ENCODE peak calls at places on chromosome 3, in six cellular contexts. T, H, L, C, P and O are unnamed samples.

GRCh38 chr3:106065831-106066230 is 197.0 kb upstream of the CBLB start:
- DNase-seq in T (no peak), H (no peak), L (no peak), C (no peak), P (no peak), O (no peak)

GRCh38 chr3:71317749-71318458 is 265.6 kb downstream of the FOXP1 start:
- DNase-seq in T (no peak), H (no peak), L (no peak), C (no peak), P (no peak), O (no peak)

GRCh38 chr3:110314512-110315114 is 757.0 kb upstream of the NECTIN3 start:
- DNase-seq in T (peak; percentile 63), H (peak; percentile 64), L (no peak), C (no peak), P (peak; percentile 60), O (peak; percentile 24)

GRCh38 chr3:123409443-123410148 is 39.3 kb downstream of the ADCY5 start:
- DNase-seq in T (no peak), H (no peak), L (peak; percentile 81), C (no peak), P (no peak), O (no peak)

GRCh38 chr3:189941125-189941524 is 179.6 kb downstream of the P3H2 start:
- DNase-seq in T (no peak), H (no peak), L (no peak), C (no peak), P (no peak), O (no peak)

GRCh38 chr3:25040739-25041138 is 387.3 kb upstream of the RARB start:
- DNase-seq in T (peak; percentile 75), H (no peak), L (no peak), C (no peak), P (peak; percentile 4), O (no peak)

GRCh38 chr3:108461641-108462040 is 48.8 kb downstream of the MYH15 start:
- DNase-seq in T (no peak), H (peak; percentile 3), L (no peak), C (no peak), P (no peak), O (no peak)

GRCh38 chr3:86029590-86029989 is 961.4 kb downstream of the VGLL3 start:
- DNase-seq in T (no peak), H (no peak), L (no peak), C (no peak), P (peak; percentile 32), O (no peak)

GRCh38 chr3:4320453-4320852 is 17.3 kb downstream of the SETMAR start:
- DNase-seq in T (no peak), H (no peak), L (no peak), C (no peak), P (no peak), O (no peak)

GRCh38 chr3:30667250-30667585 is 60.8 kb downstream of the TGFBR2 start:
- DNase-seq in T (no peak), H (no peak), L (no peak), C (no peak), P (no peak), O (no peak)

GRCh38 chr3:48716508-48716981 is 476 bp downstream of the IP6K2 start:
- DNase-seq in T (no peak), H (peak; percentile 58), L (peak; percentile 47), C (no peak), P (no peak), O (no peak)

GRCh38 chr3:58059349-58060321 is 51.4 kb downstream of the FLNB start:
- DNase-seq in T (peak; percentile 90), H (no peak), L (peak; percentile 82), C (no peak), P (no peak), O (no peak)

GRCh38 chr3:115804722-115805121 is 181.4 kb downstream of the GAP43 start:
- DNase-seq in T (peak; percentile 38), H (no peak), L (no peak), C (no peak), P (peak; percentile 98), O (no peak)

GRCh38 chr3:177944228-177944661 is 592.0 kb upstream of the KCNMB2 start:
- DNase-seq in T (no peak), H (no peak), L (no peak), C (no peak), P (no peak), O (no peak)

GRCh38 chr3:134988666-134989065 is 193.6 kb downstream of the EPHB1 start:
- DNase-seq in T (no peak), H (no peak), L (no peak), C (no peak), P (no peak), O (no peak)

GRCh38 chr3:175312766-175313165 is 453.6 kb downstream of the NAALADL2 start:
- DNase-seq in T (no peak), H (no peak), L (no peak), C (no peak), P (peak; percentile 10), O (no peak)

GRCh38 chr3:111864821-111865656 is 6.0 kb downstream of the PHLDB2 start:
- DNase-seq in T (peak; percentile 94), H (no peak), L (no peak), C (no peak), P (peak; percentile 38), O (peak; percentile 89)

GRCh38 chr3:52072020-52072419 is 15.6 kb upstream of the DUSP7 start:
- DNase-seq in T (no peak), H (no peak), L (no peak), C (no peak), P (no peak), O (no peak)

GRCh38 chr3:71784914-71785593 is at the start of gene PROK2:
- DNase-seq in T (no peak), H (peak; percentile 3), L (no peak), C (no peak), P (no peak), O (no peak)

GRCh38 chr3:76372497-76372896 is 587.1 kb upstream of the ZNF717 start:
- DNase-seq in T (peak; percentile 38), H (no peak), L (no peak), C (no peak), P (no peak), O (no peak)

GRCh38 chr3:197692641-197693040 is 44.1 kb downstream of the RUBCN start:
- DNase-seq in T (no peak), H (no peak), L (no peak), C (no peak), P (peak; percentile 57), O (no peak)

GRCh38 chr3:180633722-180634121 is 31.8 kb downstream of the TTC14 start:
- DNase-seq in T (no peak), H (peak; percentile 13), L (no peak), C (no peak), P (no peak), O (no peak)

GRCh38 chr3:126340943-126341754 is 16.1 kb downstream of the KLF15 start:
- DNase-seq in T (no peak), H (no peak), L (peak; percentile 92), C (no peak), P (no peak), O (no peak)

GRCh38 chr3:4533489-4534443 is 40.6 kb downstream of the ITPR1 start:
- DNase-seq in T (no peak), H (no peak), L (peak; percentile 70), C (no peak), P (no peak), O (no peak)

GRCh38 chr3:123098411-123099330 is 31.8 kb downstream of the PDIA5 start:
- DNase-seq in T (no peak), H (no peak), L (no peak), C (no peak), P (peak; percentile 21), O (no peak)

GRCh38 chr3:135368316-135368715 is 573.3 kb downstream of the EPHB1 start:
- DNase-seq in T (no peak), H (no peak), L (no peak), C (no peak), P (no peak), O (no peak)

GRCh38 chr3:63470745-63471144 is 181.7 kb upstream of the SNTN start:
- DNase-seq in T (no peak), H (peak; percentile 30), L (no peak), C (no peak), P (no peak), O (no peak)

GRCh38 chr3:109806929-109807328 is 469.6 kb upstream of the DPPA4 start:
- DNase-seq in T (peak; percentile 58), H (peak; percentile 22), L (no peak), C (no peak), P (peak; percentile 79), O (no peak)

GRCh38 chr3:177026505-177027277 is 170.6 kb downstream of the TBL1XR1 start:
- DNase-seq in T (no peak), H (no peak), L (no peak), C (no peak), P (peak; percentile 23), O (no peak)

GRCh38 chr3:9396301-9396631 is 1.1 kb upstream of the SETD5 start:
- DNase-seq in T (peak; percentile 97), H (peak; percentile 93), L (no peak), C (no peak), P (peak; percentile 91), O (peak; percentile 91)

GRCh38 chr3:128278761-128279593 is 125.7 kb downstream of the EEFSEC start:
- DNase-seq in T (peak; percentile 43), H (no peak), L (no peak), C (peak; percentile 80), P (no peak), O (peak; percentile 86)

DNA sequence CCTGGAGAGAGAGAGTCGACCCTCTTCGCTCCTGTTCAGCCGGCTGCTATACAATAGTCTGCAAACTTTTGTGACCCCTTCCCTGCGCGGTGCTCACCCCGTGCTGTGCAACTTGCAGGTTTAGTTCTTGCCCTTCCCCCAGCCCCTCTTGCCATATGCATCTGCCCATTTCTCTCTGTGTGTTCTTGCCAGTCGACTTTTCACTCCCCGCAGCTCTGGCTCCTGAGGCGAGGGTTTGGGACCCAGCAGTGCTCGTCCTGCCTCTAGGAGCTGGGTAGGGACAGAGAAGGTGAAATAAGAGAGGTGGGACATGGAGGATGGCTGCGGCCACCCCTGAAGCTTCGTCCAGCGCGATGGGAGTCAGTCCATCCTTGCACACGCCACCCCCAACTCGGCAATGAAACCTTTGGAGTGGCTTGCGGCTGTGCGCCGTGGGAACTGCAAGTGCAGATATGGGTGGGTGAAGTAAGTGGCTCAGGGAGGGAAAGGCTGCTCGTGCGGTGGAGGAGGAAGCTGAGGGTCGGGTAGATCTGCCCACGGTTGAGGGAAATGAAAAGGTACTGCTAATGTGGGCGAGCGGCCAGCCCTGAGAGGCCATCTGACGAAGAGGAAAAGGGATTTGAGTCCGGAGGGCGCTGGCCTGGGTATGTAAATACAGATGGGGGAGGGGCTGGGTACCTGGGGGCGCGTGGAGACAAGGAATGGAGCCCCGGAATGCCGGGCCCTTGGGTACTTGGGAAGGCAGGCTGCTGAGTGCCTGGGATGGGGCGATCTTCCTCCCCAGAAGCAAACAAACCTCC is 1.0 kb downstream of the LRRC3B start:
- DNase-seq in T (no peak), H (no peak), L (no peak), C (no peak), P (no peak), O (no peak)
- H3K4me3 ChIP-seq in T (no peak overlapping the region), H (no peak overlapping the region), L (no peak overlapping the region), C (peak overlapping the region; percentile 62), P (no peak overlapping the region), O (no peak overlapping the region)

GRCh38 chr3:151328298-151329036 is 882 bp downstream of the P2RY13 start:
- DNase-seq in T (no peak), H (no peak), L (no peak), C (no peak), P (peak; percentile 67), O (no peak)
- H3K4me3 ChIP-seq in T (no peak overlapping the region), H (no peak overlapping the region), L (peak overlapping the region; percentile 35), C (peak overlapping the region; percentile 36), P (no peak overlapping the region), O (no peak overlapping the region)

GRCh38 chr3:14595561-14595960 is 55.4 kb upstream of the GRIP2 start:
- DNase-seq in T (no peak), H (no peak), L (no peak), C (no peak), P (no peak), O (no peak)
- H3K4me3 ChIP-seq in T (no peak overlapping the region), H (no peak overlapping the region), L (no peak overlapping the region), C (no peak overlapping the region), P (no peak overlapping the region), O (no peak overlapping the region)

GRCh38 chr3:43024183-43024865 is 45.2 kb downstream of the GASK1A start:
- DNase-seq in T (no peak), H (no peak), L (no peak), C (no peak), P (no peak), O (no peak)
- H3K4me3 ChIP-seq in T (no peak overlapping the region), H (no peak overlapping the region), L (no peak overlapping the region), C (no peak overlapping the region), P (no peak overlapping the region), O (no peak overlapping the region)